ENCODE peak calls at places on chromosomes 5 and 9, in eight cellular contexts. One of them, this sample, is unnamed.

GRCh38 chr5:87081511-87082372 is 185.9 kb upstream of the RASA1 start:
- DNase-seq in B cell: peak
- DNase-seq in IMR-90: no peak
- DNase-seq in GM12878: peak
- DNase-seq in lower leg skin: no peak
- DNase-seq in mammary epithelial cell: no peak
- DNase-seq in brain microvascular endothelial cell: no peak
- DNase-seq in A549: no peak
- DNase-seq in this sample: no peak

GRCh38 chr5:172731286-172732073 is 39.5 kb downstream of the DUSP1 start:
- DNase-seq in mammary epithelial cell: peak
- DNase-seq in brain microvascular endothelial cell: no peak
- DNase-seq in B cell: no peak
- DNase-seq in IMR-90: no peak
- DNase-seq in GM12878: no peak
- DNase-seq in lower leg skin: peak
- DNase-seq in A549: peak
- DNase-seq in this sample: peak

GRCh38 chr5:144194148-144194547 is 23.5 kb downstream of the KCTD16 start:
- DNase-seq in lower leg skin: no peak
- DNase-seq in mammary epithelial cell: no peak
- DNase-seq in GM12878: no peak
- DNase-seq in A549: no peak
- DNase-seq in IMR-90: no peak
- DNase-seq in B cell: no peak
- DNase-seq in brain microvascular endothelial cell: no peak
- DNase-seq in this sample: no peak

GRCh38 chr9:96487949-96488348 is 38.0 kb downstream of the HABP4 start:
- DNase-seq in lower leg skin: no peak
- DNase-seq in IMR-90: no peak
- DNase-seq in B cell: no peak
- DNase-seq in mammary epithelial cell: no peak
- DNase-seq in A549: no peak
- DNase-seq in brain microvascular endothelial cell: peak
- DNase-seq in GM12878: no peak
- DNase-seq in this sample: no peak

GRCh38 chr9:112041536-112042243 is 133.4 kb downstream of the SUSD1 start:
- DNase-seq in mammary epithelial cell: peak
- DNase-seq in IMR-90: peak
- DNase-seq in GM12878: no peak
- DNase-seq in B cell: no peak
- DNase-seq in A549: peak
- DNase-seq in brain microvascular endothelial cell: peak
- DNase-seq in lower leg skin: no peak
- DNase-seq in this sample: peak

GRCh38 chr9:14153310-14153720 is 160.6 kb downstream of the NFIB start:
- DNase-seq in lower leg skin: no peak
- DNase-seq in B cell: no peak
- DNase-seq in mammary epithelial cell: no peak
- DNase-seq in A549: no peak
- DNase-seq in brain microvascular endothelial cell: no peak
- DNase-seq in GM12878: no peak
- DNase-seq in IMR-90: no peak
- DNase-seq in this sample: no peak

GRCh38 chr9:134726026-134726721 is 84.6 kb downstream of the COL5A1 start:
- DNase-seq in B cell: no peak
- DNase-seq in mammary epithelial cell: no peak
- DNase-seq in lower leg skin: no peak
- DNase-seq in A549: no peak
- DNase-seq in brain microvascular endothelial cell: no peak
- DNase-seq in IMR-90: no peak
- DNase-seq in GM12878: no peak
- DNase-seq in this sample: no peak

GRCh38 chr9:14652729-14653377 is 40.4 kb downstream of the ZDHHC21 start:
- DNase-seq in mammary epithelial cell: peak
- DNase-seq in A549: peak
- DNase-seq in brain microvascular endothelial cell: no peak
- DNase-seq in GM12878: no peak
- DNase-seq in IMR-90: peak
- DNase-seq in B cell: no peak
- DNase-seq in lower leg skin: no peak
- DNase-seq in this sample: peak

GRCh38 chr9:2967779-2968178 is 123.9 kb upstream of the PUM3 start:
- DNase-seq in GM12878: no peak
- DNase-seq in brain microvascular endothelial cell: no peak
- DNase-seq in IMR-90: no peak
- DNase-seq in B cell: no peak
- DNase-seq in lower leg skin: no peak
- DNase-seq in A549: no peak
- DNase-seq in mammary epithelial cell: peak
- DNase-seq in this sample: peak

DNA sequence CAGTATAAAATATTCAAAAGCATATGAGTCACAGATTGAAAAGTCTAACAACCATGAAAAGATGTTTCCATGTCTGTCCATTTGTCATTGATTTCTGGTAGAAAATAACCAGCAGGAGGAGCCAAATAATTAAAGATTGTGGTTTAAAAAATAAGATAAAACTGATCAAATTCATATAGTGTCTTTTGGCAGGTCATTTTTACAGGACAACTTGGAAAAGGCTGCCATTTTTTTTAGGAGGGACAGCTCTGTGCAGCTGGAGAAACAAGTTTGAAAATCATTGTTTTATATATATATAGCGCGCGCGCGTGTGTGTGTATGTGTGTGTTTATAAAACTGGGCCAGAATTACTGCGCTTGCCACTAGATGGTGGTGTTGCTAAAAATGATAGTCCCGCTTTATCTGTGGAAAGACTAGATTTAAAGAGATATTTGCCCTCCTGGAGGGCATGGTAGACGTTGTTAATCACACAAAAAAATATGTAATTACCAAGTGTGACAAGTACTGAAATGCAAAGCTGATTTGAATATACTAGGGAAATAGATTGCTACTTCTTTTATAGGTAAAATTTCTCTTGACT is 1.3 kb upstream of the TRMO start:
- DNase-seq in A549: peak
- DNase-seq in GM12878: peak
- DNase-seq in IMR-90: peak
- DNase-seq in brain microvascular endothelial cell: peak
- DNase-seq in B cell: peak
- DNase-seq in lower leg skin: peak
- DNase-seq in mammary epithelial cell: peak
- DNase-seq in this sample: peak
- TF ChIP-seq CTCF in A549: peak
- TF ChIP-seq CTCF in GM12878: peak
- TF ChIP-seq CTCF in IMR-90: peak
- TF ChIP-seq CTCF in brain microvascular endothelial cell: peak
- TF ChIP-seq CTCF in B cell: peak
- TF ChIP-seq CTCF in lower leg skin: no peak
- TF ChIP-seq CTCF in mammary epithelial cell: peak
- TF ChIP-seq CTCF in this sample: peak

GRCh38 chr9:38196721-38197120 is 127.7 kb upstream of the SHB start:
- DNase-seq in A549: no peak
- DNase-seq in B cell: no peak
- DNase-seq in IMR-90: no peak
- DNase-seq in lower leg skin: no peak
- DNase-seq in mammary epithelial cell: peak
- DNase-seq in brain microvascular endothelial cell: no peak
- DNase-seq in GM12878: no peak
- DNase-seq in this sample: peak

GRCh38 chr9:38201844-38202243 is 132.8 kb upstream of the SHB start:
- DNase-seq in brain microvascular endothelial cell: no peak
- DNase-seq in mammary epithelial cell: no peak
- DNase-seq in B cell: no peak
- DNase-seq in IMR-90: no peak
- DNase-seq in GM12878: no peak
- DNase-seq in A549: no peak
- DNase-seq in lower leg skin: no peak
- DNase-seq in this sample: no peak

GRCh38 chr9:38198140-38198539 is 129.1 kb upstream of the SHB start:
- DNase-seq in IMR-90: no peak
- DNase-seq in A549: no peak
- DNase-seq in GM12878: no peak
- DNase-seq in B cell: no peak
- DNase-seq in lower leg skin: no peak
- DNase-seq in brain microvascular endothelial cell: no peak
- DNase-seq in mammary epithelial cell: no peak
- DNase-seq in this sample: no peak

GRCh38 chr9:38202335-38202938 is 133.4 kb upstream of the SHB start:
- DNase-seq in lower leg skin: no peak
- DNase-seq in IMR-90: no peak
- DNase-seq in B cell: no peak
- DNase-seq in GM12878: no peak
- DNase-seq in A549: no peak
- DNase-seq in brain microvascular endothelial cell: no peak
- DNase-seq in mammary epithelial cell: no peak
- DNase-seq in this sample: no peak

GRCh38 chr9:38200431-38200830 is 131.4 kb upstream of the SHB start:
- DNase-seq in IMR-90: no peak
- DNase-seq in mammary epithelial cell: no peak
- DNase-seq in brain microvascular endothelial cell: no peak
- DNase-seq in lower leg skin: no peak
- DNase-seq in GM12878: no peak
- DNase-seq in A549: no peak
- DNase-seq in B cell: no peak
- DNase-seq in this sample: no peak
- TF ChIP-seq CTCF in IMR-90: no peak
- TF ChIP-seq CTCF in mammary epithelial cell: no peak
- TF ChIP-seq CTCF in brain microvascular endothelial cell: no peak
- TF ChIP-seq CTCF in lower leg skin: no peak
- TF ChIP-seq CTCF in GM12878: no peak
- TF ChIP-seq CTCF in A549: no peak
- TF ChIP-seq CTCF in B cell: no peak
- TF ChIP-seq CTCF in this sample: no peak

DNA sequence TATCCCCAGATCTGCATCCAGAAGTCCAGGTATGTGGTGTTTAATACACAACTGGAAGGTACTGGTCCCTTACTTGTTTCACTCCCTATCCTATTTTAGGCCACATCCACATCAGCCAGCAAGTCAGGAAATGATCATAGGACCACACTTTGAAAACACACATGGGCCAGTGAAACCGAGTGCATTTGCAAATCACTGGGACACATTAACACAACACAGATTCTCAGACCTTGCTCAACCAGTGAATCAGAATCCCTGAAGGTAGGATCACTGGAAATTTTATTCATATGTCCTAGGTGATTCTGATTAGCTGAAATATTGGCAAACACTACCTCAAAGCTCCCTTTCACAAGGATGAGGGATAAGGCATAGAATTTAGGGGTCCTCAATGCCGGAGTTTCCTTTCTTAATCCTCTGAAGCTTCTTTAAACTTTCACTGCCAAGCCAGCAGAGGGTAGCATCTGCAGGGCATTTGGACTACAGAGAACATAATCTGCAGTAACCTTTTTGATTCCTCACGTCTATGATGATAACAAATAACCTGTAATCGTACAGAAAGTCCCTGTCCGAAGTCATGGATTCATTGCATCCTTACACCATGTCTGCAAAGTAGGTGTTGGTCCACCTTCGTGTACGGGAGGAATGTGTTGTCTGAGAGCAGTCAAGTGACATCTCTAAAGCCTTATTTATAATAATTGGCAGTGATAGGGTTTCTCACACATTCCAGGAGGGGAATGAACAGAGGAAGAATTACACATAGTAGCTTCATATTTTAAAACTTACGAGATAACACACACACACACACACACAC is 11.0 kb upstream of the ABLIM3 start:
- DNase-seq in mammary epithelial cell: peak
- DNase-seq in B cell: no peak
- DNase-seq in A549: no peak
- DNase-seq in lower leg skin: no peak
- DNase-seq in IMR-90: peak
- DNase-seq in GM12878: no peak
- DNase-seq in brain microvascular endothelial cell: no peak
- DNase-seq in this sample: peak
- TF ChIP-seq CTCF in mammary epithelial cell: peak
- TF ChIP-seq CTCF in B cell: no peak
- TF ChIP-seq CTCF in A549: peak
- TF ChIP-seq CTCF in lower leg skin: no peak
- TF ChIP-seq CTCF in IMR-90: peak
- TF ChIP-seq CTCF in GM12878: no peak
- TF ChIP-seq CTCF in brain microvascular endothelial cell: peak
- TF ChIP-seq CTCF in this sample: peak

GRCh38 chr9:130090915-130091314 is 37.2 kb downstream of the GPR107 start:
- DNase-seq in brain microvascular endothelial cell: no peak
- DNase-seq in A549: no peak
- DNase-seq in mammary epithelial cell: no peak
- DNase-seq in lower leg skin: no peak
- DNase-seq in B cell: no peak
- DNase-seq in IMR-90: peak
- DNase-seq in GM12878: no peak
- DNase-seq in this sample: no peak
- TF ChIP-seq CTCF in brain microvascular endothelial cell: no peak
- TF ChIP-seq CTCF in A549: no peak
- TF ChIP-seq CTCF in mammary epithelial cell: no peak
- TF ChIP-seq CTCF in lower leg skin: no peak
- TF ChIP-seq CTCF in B cell: no peak
- TF ChIP-seq CTCF in IMR-90: peak
- TF ChIP-seq CTCF in GM12878: no peak
- TF ChIP-seq CTCF in this sample: no peak

GRCh38 chr9:92438900-92439526 is 14.7 kb upstream of the OMD start:
- DNase-seq in A549: peak
- DNase-seq in mammary epithelial cell: no peak
- DNase-seq in B cell: no peak
- DNase-seq in lower leg skin: no peak
- DNase-seq in GM12878: no peak
- DNase-seq in brain microvascular endothelial cell: no peak
- DNase-seq in IMR-90: peak
- DNase-seq in this sample: peak
- TF ChIP-seq CTCF in A549: peak
- TF ChIP-seq CTCF in mammary epithelial cell: no peak
- TF ChIP-seq CTCF in B cell: peak
- TF ChIP-seq CTCF in lower leg skin: no peak
- TF ChIP-seq CTCF in GM12878: no peak
- TF ChIP-seq CTCF in brain microvascular endothelial cell: no peak
- TF ChIP-seq CTCF in IMR-90: peak
- TF ChIP-seq CTCF in this sample: no peak

DNA sequence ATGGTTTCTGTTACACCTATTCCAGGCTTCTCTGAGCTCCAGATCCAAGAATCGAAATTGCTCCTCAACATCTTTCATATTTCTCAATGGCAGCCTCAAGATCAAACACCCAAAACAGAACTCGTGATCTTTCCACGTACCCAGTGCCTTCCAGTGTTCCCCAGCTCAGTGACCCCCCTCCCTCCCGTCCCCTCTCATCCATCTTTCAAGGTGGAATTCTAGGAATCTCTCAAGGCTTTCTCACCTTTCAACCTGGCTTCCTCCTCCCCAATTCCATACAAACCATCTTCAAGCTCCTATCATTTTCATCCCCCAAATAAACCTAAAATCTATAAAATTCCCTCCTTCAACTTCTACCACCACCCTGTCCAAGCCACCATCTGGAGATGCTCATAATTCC is 615.3 kb downstream of the BNC2 start:
- DNase-seq in brain microvascular endothelial cell: no peak
- DNase-seq in mammary epithelial cell: no peak
- DNase-seq in GM12878: no peak
- DNase-seq in lower leg skin: peak
- DNase-seq in A549: no peak
- DNase-seq in B cell: no peak
- DNase-seq in IMR-90: no peak
- DNase-seq in this sample: no peak
- TF ChIP-seq CTCF in brain microvascular endothelial cell: no peak
- TF ChIP-seq CTCF in mammary epithelial cell: no peak
- TF ChIP-seq CTCF in GM12878: no peak
- TF ChIP-seq CTCF in lower leg skin: no peak
- TF ChIP-seq CTCF in A549: no peak
- TF ChIP-seq CTCF in B cell: no peak
- TF ChIP-seq CTCF in IMR-90: no peak
- TF ChIP-seq CTCF in this sample: no peak

This sample was measured in epithelial cell of esophagus.